ENCODE peak calls at places on chromosomes 5 and 9, in four cellular contexts. J is AG08396, P is A172, D is H9. W is an unnamed sample.

GRCh38 chr5:170049713-170050112 is 56.0 kb upstream of the FOXI1 start:
- DNase-seq in J (no peak), P (no peak), D (no peak), W (no peak)

GRCh38 chr9:124812401-124813016 is 35.6 kb downstream of the OLFML2A start:
- DNase-seq in J (peak), P (peak), D (no peak), W (peak)

GRCh38 chr5:32462618-32463017 is 18.1 kb upstream of the ZFR start:
- DNase-seq in J (peak), P (peak), D (no peak), W (peak)

GRCh38 chr5:124438390-124439380 is 307.8 kb downstream of the ZNF608 start:
- DNase-seq in J (no peak), P (no peak), D (peak), W (no peak)

GRCh38 chr9:126423022-126423708 is 96.5 kb downstream of the MVB12B start:
- DNase-seq in J (no peak), P (no peak), D (no peak), W (no peak)

GRCh38 chr5:80793354-80793753 is 138.6 kb upstream of the DHFR start:
- DNase-seq in J (no peak), P (no peak), D (no peak), W (peak)

GRCh38 chr9:651372-651771 is 190.1 kb upstream of the DMRT1 start:
- DNase-seq in J (no peak), P (no peak), D (no peak), W (no peak)

GRCh38 chr9:5499889-5500398 is 10.4 kb upstream of the PDCD1LG2 start:
- DNase-seq in J (no peak), P (peak), D (no peak), W (no peak)

GRCh38 chr5:155941340-155941739 is 385.6 kb upstream of the SGCD start:
- DNase-seq in J (no peak), P (no peak), D (no peak), W (no peak)

GRCh38 chr5:56490971-56491468 is 257.9 kb upstream of the ANKRD55 start:
- DNase-seq in J (no peak), P (no peak), D (no peak), W (peak)

GRCh38 chr5:177545487-177546261 is 8.7 kb downstream of the FAM193B start:
- DNase-seq in J (peak), P (no peak), D (no peak), W (peak)

GRCh38 chr9:35658144-35658893 is at the start of gene CCDC107:
- DNase-seq in J (peak), P (peak), D (peak), W (peak)

GRCh38 chr5:67414712-67415111 is 218.1 kb upstream of the CD180 start:
- DNase-seq in J (no peak), P (no peak), D (peak), W (no peak)

GRCh38 chr5:41334221-41334620 is 120.9 kb upstream of the C6 start:
- DNase-seq in J (no peak), P (no peak), D (no peak), W (no peak)